ENCODE peak calls at places on chromosomes 6 and 20, in five cellular contexts. K is A549, I is IMR-90, V is GM12878, J is SK-N-SH. W is an unnamed sample.

GRCh38 chr20:41746635-41747034 is 128.5 kb upstream of the CHD6 start:
- DNase-seq in K (no peak), I (no peak), V (no peak), J (no peak), W (no peak)

GRCh38 chr20:5524886-5525285 is 208.1 kb upstream of the PROKR2 start:
- DNase-seq in K (no peak), J (no peak), I (no peak), V (no peak), W (no peak)

GRCh38 chr20:63750807-63751470 is 11.4 kb downstream of the SLC2A4RG start:
- DNase-seq in J (peak; percentile 40), I (no peak), V (no peak), K (no peak), W (no peak)

GRCh38 chr6:156943167-156943566 is 166.0 kb downstream of the ARID1B start:
- DNase-seq in V (no peak), I (no peak), K (no peak), J (no peak), W (no peak)

GRCh38 chr6:47161176-47161687 is 119.1 kb upstream of the ADGRF1 start:
- DNase-seq in J (no peak), K (peak; percentile 21), V (no peak), I (peak; percentile 36), W (no peak)

GRCh38 chr6:142669701-142670351 is 275.1 kb downstream of the HIVEP2 start:
- DNase-seq in J (no peak), K (no peak), I (no peak), V (no peak), W (no peak)

GRCh38 chr6:37777272-37777736 is 42.2 kb upstream of the ZFAND3 start:
- DNase-seq in K (no peak), I (no peak), V (peak; percentile 55), J (no peak), W (no peak)

GRCh38 chr20:20856306-20856705 is 143.9 kb upstream of the RALGAPA2 start:
- DNase-seq in I (no peak), K (no peak), J (no peak), V (no peak), W (no peak)

GRCh38 chr6:113630365-113630737 is 226.8 kb upstream of the MARCKS start:
- DNase-seq in I (peak; percentile 88), J (no peak), V (no peak), K (no peak), W (no peak)

GRCh38 chr6:163529605-163530004 is 115.1 kb downstream of the QKI start:
- DNase-seq in J (no peak), K (peak; percentile 7), I (peak; percentile 92), V (no peak), W (no peak)

GRCh38 chr6:5135783-5136376 is 50.7 kb downstream of the PPP1R3G start:
- DNase-seq in K (no peak), J (peak; percentile 53), I (no peak), V (no peak), W (peak; percentile 48)

GRCh38 chr6:45724511-45724910 is 291.1 kb downstream of the CLIC5 start:
- DNase-seq in K (no peak), J (no peak), I (peak; percentile 84), V (no peak), W (no peak)

GRCh38 chr6:44254957-44255808 is 2.1 kb downstream of the SLC35B2 start:
- DNase-seq in I (no peak), J (no peak), V (no peak), K (peak; percentile 21), W (no peak)

GRCh38 chr6:142030115-142030619 is 102.6 kb upstream of the GJE1 start:
- DNase-seq in I (peak; percentile 76), J (no peak), K (no peak), V (no peak), W (no peak)

GRCh38 chr20:53126185-53126584 is 154.0 kb downstream of the TSHZ2 start:
- DNase-seq in V (no peak), K (no peak), J (no peak), I (no peak), W (no peak)

GRCh38 chr20:2451939-2452732 is 18.5 kb downstream of the SNRPB start:
- DNase-seq in V (no peak), I (peak; percentile 62), K (peak; percentile 82), J (peak; percentile 64), W (peak; percentile 78)

GRCh38 chr6:15776458-15776980 is 113.7 kb upstream of the DTNBP1 start:
- DNase-seq in K (no peak), J (no peak), I (no peak), V (peak; percentile 55), W (no peak)

GRCh38 chr6:134674562-134674961 is 275.3 kb downstream of the ALDH8A1 start:
- DNase-seq in J (no peak), V (no peak), I (no peak), K (no peak), W (no peak)

GRCh38 chr6:6875818-6876470 is 231.8 kb upstream of the RREB1 start:
- DNase-seq in I (peak; percentile 80), J (no peak), V (no peak), K (peak; percentile 59), W (no peak)

GRCh38 chr6:113854531-113855499 is 2.3 kb upstream of the MARCKS start:
- DNase-seq in J (peak; percentile 92), K (peak; percentile 41), V (no peak), I (peak; percentile 79), W (peak; percentile 44)

GRCh38 chr20:433300-433975 is 25.3 kb downstream of the RBCK1 start:
- DNase-seq in I (no peak), J (no peak), V (peak; percentile 86), K (no peak), W (no peak)

GRCh38 chr20:45894797-45895196 is 3.7 kb downstream of the CTSA start:
- DNase-seq in I (no peak), V (no peak), K (no peak), J (no peak), W (no peak)

GRCh38 chr6:76165471-76166221 is 93.2 kb upstream of the IMPG1 start:
- DNase-seq in J (no peak), V (no peak), I (no peak), K (no peak), W (no peak)

GRCh38 chr6:346389-347030 is 45.0 kb upstream of the IRF4 start:
- DNase-seq in I (peak; percentile 48), K (no peak), V (no peak), J (no peak), W (no peak)

GRCh38 chr6:41036601-41037000 is 2.4 kb downstream of the UNC5CL start:
- DNase-seq in J (no peak), I (no peak), K (no peak), V (no peak), W (no peak)

GRCh38 chr6:110255356-110255755 is 75.1 kb downstream of the CDC40 start:
- DNase-seq in V (no peak), I (peak; percentile 37), J (no peak), K (peak; percentile 1), W (no peak)

GRCh38 chr6:161373905-161374451 is 100.1 kb upstream of the AGPAT4 start:
- DNase-seq in K (peak; percentile 58), V (no peak), I (peak; percentile 50), J (peak; percentile 78), W (peak; percentile 53)

GRCh38 chr6:90256698-90257485 is 39.8 kb downstream of the BACH2 start:
- DNase-seq in I (peak; percentile 90), V (no peak), K (no peak), J (no peak), W (no peak)

GRCh38 chr6:137089305-137089704 is 44.5 kb upstream of the IL20RA start:
- DNase-seq in V (no peak), K (no peak), J (no peak), I (no peak), W (no peak)

GRCh38 chr6:125586074-125586473 is 163.4 kb upstream of the HEY2 start:
- DNase-seq in K (no peak), J (no peak), I (peak; percentile 9), V (no peak), W (no peak)

GRCh38 chr20:37295001-37295400 is 5.5 kb downstream of the MANBAL start:
- DNase-seq in I (peak; percentile 99), K (peak; percentile 96), J (no peak), V (no peak), W (no peak)
- TF ChIP-seq SMC3 in I (no peak), K (no peak), J (no peak), V (no peak), W (no peak)

GRCh38 chr20:36741072-36741471 is 4.8 kb downstream of the NDRG3 start:
- DNase-seq in K (no peak), J (peak; percentile 69), V (no peak), I (no peak), W (no peak)

GRCh38 chr20:36736451-36737182 is 9.3 kb downstream of the NDRG3 start:
- DNase-seq in J (no peak), I (no peak), V (no peak), K (no peak), W (no peak)

GRCh38 chr20:36732456-36732855 is 13.4 kb downstream of the NDRG3 start:
- DNase-seq in V (no peak), I (no peak), J (no peak), K (no peak), W (no peak)

GRCh38 chr20:36742558-36742957 is 3.3 kb downstream of the NDRG3 start:
- DNase-seq in J (no peak), V (no peak), K (no peak), I (no peak), W (no peak)

DNA sequence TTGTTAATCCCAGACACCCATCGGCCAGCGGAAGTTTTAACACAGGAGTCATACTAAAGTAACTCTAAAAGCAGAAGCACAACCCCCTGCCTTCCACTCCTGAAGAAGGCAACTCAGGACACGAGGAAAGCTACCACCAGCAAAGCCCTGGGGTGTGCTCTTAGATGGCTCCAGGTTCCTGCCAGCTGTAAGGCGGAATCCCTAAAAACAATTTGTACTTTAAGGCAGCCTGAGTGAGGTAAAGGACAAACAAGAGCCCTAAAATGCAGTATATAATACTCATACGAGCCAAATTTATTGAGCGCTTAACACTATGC is 8.7 kb downstream of the NDRG3 start:
- DNase-seq in K (no peak), J (no peak), V (no peak), I (no peak), W (no peak)
- TF ChIP-seq SMC3 in K (no peak), J (no peak), V (no peak), I (no peak), W (no peak)

DNA sequence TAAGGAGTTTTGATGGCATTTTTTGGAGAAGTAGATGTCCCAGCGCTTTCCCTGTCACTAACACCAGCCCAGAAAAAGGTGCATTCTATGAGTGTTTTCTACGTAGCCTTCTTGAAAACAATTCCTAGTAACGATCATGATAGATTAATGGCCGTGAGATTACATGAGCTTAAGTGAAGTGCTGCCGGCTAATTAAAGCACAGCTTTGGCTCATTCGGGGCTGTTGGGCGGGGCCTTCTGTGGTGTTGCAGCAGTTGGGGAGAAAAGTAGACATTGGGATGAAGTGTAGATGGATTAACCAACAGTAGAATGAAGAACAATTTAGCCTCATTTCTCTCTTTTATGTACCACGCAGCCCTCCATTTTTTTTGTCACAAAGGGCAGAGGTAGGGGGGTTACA is 20.8 kb upstream of the TRAF3IP2 start:
- DNase-seq in K (no peak), J (no peak), V (no peak), I (no peak), W (no peak)
- TF ChIP-seq SMC3 in K (no peak), J (no peak), V (no peak), I (no peak), W (no peak)

DNA sequence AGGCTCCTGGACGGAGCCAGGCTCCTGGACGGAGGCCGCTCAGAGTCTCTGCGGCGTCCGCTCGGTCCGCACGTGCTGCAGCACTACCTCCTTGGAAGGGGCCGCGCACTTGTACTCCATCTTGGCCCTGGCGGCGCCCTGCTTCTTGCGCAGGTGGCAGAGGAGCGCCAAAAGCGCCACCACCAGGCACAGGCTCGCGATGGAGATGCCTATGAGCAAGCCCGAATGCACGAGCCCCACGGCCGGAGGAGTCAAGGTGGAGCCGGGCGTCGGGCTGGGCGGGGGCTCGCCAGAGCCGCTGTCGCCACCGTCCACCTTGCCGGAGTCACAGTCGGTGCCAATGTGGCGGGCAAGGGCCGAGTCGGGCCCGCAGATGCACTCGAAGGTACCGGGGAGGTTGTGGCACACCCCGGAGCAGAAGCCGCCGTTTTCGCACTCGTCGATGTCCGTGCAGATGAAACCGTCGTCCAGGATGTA is 1.7 kb downstream of the THBD start:
- DNase-seq in J (no peak), V (no peak), I (no peak), K (no peak), W (no peak)
- TF ChIP-seq SMC3 in J (no peak), V (no peak), I (no peak), K (peak; percentile 58), W (no peak)